ENCODE peak calls at places on chromosomes 7 and 10, in seven cellular contexts. F is GM03348; R is activated naive CD8-positive, alpha-beta T cell treated with anti-CD3 and anti-CD28 coated beads, Interleukin-2, amount 50 U/mL, for 24 hours; X is CD8-positive, alpha-beta memory T cell; J is skeletal muscle cell; D is Kasumi-1; A is stomach. B is an unnamed sample.

GRCh38 chr7:125061776-125062397 is 132.3 kb upstream of the POT1 start:
- DNase-seq in J (peak), X (no peak), A (no peak), R (no peak), F (peak), D (peak), B (peak)

GRCh38 chr7:49781996-49782395 is 8.6 kb downstream of the VWC2 start:
- DNase-seq in J (no peak), A (no peak), D (no peak), R (no peak), F (no peak), X (no peak), B (no peak)

GRCh38 chr7:112908106-112908505 is 117.9 kb upstream of the TMEM168 start:
- DNase-seq in X (no peak), J (no peak), D (no peak), R (no peak), A (no peak), F (no peak), B (no peak)

GRCh38 chr7:148395292-148395691 is 195.3 kb upstream of the C7orf33 start:
- DNase-seq in A (no peak), D (no peak), X (no peak), R (no peak), F (no peak), J (no peak), B (no peak)

GRCh38 chr10:89029785-89030437 is 39.3 kb downstream of the FAS start:
- DNase-seq in X (peak), D (peak), F (peak), J (peak), A (peak), R (peak), B (peak)

GRCh38 chr7:56447864-56448693 is 331.9 kb upstream of the NUPR2 start:
- DNase-seq in R (no peak), J (no peak), X (no peak), F (no peak), A (no peak), D (no peak), B (no peak)

GRCh38 chr7:114392686-114393085 is 21.9 kb upstream of the FOXP2 start:
- DNase-seq in D (no peak), X (no peak), F (no peak), A (no peak), J (no peak), R (no peak), B (no peak)

GRCh38 chr7:17532861-17533404 is 234.5 kb downstream of the AHR start:
- DNase-seq in X (no peak), F (peak), D (no peak), A (no peak), J (peak), R (no peak), B (no peak)

GRCh38 chr10:21285207-21285606 is 240.3 kb downstream of the SKIDA1 start:
- DNase-seq in A (no peak), F (no peak), R (no peak), J (no peak), X (no peak), D (no peak), B (no peak)

GRCh38 chr10:42428534-42428933 is 209.8 kb downstream of the ZNF33B start:
- DNase-seq in R (no peak), J (no peak), A (no peak), F (peak), D (peak), X (no peak), B (no peak)

GRCh38 chr7:17275749-17276671 is 22.4 kb upstream of the AHR start:
- DNase-seq in J (peak), X (no peak), R (no peak), A (no peak), D (no peak), F (peak), B (peak)

GRCh38 chr7:94431620-94432295 is 37.1 kb downstream of the COL1A2 start:
- DNase-seq in F (no peak), J (no peak), X (no peak), R (no peak), A (no peak), D (no peak), B (no peak)

GRCh38 chr10:119361037-119361436 is 153.7 kb downstream of the GRK5 start:
- DNase-seq in F (no peak), R (no peak), X (no peak), J (no peak), A (no peak), D (no peak), B (no peak)

GRCh38 chr7:12025246-12025645 is 185.8 kb upstream of the TMEM106B start:
- DNase-seq in D (no peak), J (no peak), F (no peak), R (no peak), A (no peak), X (no peak), B (no peak)

GRCh38 chr7:33547880-33548279 is 357.5 kb upstream of the BMPER start:
- DNase-seq in D (no peak), X (no peak), R (no peak), F (no peak), A (no peak), J (no peak), B (no peak)

GRCh38 chr7:40709077-40709964 is 574.5 kb downstream of the SUGCT start:
- DNase-seq in R (no peak), F (no peak), J (no peak), D (no peak), A (no peak), X (no peak), B (no peak)

GRCh38 chr10:12822374-12823170 is 178.9 kb downstream of the CCDC3 start:
- DNase-seq in D (no peak), X (no peak), F (no peak), R (no peak), A (no peak), J (no peak), B (no peak)

GRCh38 chr10:47456794-47457527 is 27.0 kb downstream of the ANXA8 start:
- DNase-seq in A (no peak), D (no peak), X (no peak), R (no peak), F (peak), J (no peak), B (no peak)

GRCh38 chr10:1101946-1102345 is 45.8 kb downstream of the WDR37 start:
- DNase-seq in D (no peak), J (no peak), F (no peak), X (no peak), R (no peak), A (no peak), B (no peak)

GRCh38 chr7:127066974-127067373 is 185.8 kb downstream of the GRM8 start:
- DNase-seq in F (no peak), D (no peak), X (no peak), R (no peak), A (no peak), J (no peak), B (no peak)

GRCh38 chr10:119190353-119190752 is 11.7 kb upstream of the PRDX3 start:
- DNase-seq in X (no peak), J (peak), A (no peak), F (peak), R (no peak), D (no peak), B (peak)

GRCh38 chr7:127535546-127536425 is 49.6 kb downstream of the GCC1 start:
- DNase-seq in F (no peak), D (no peak), A (no peak), X (no peak), J (no peak), R (no peak), B (no peak)

GRCh38 chr7:111560773-111561658 is 1.3 kb downstream of the IMMP2L start:
- DNase-seq in J (peak), A (no peak), D (peak), R (no peak), X (no peak), F (no peak), B (peak)

GRCh38 chr7:44183386-44183785 is 5.9 kb downstream of the GCK start:
- DNase-seq in F (no peak), A (no peak), R (no peak), D (no peak), J (no peak), X (no peak), B (no peak)

GRCh38 chr7:44075296-44076075 is 6.8 kb downstream of the POLM start:
- DNase-seq in J (no peak), X (no peak), F (no peak), R (no peak), D (no peak), A (no peak), B (no peak)

B was measured in astrocyte of the cerebellum.